ENCODE peak calls at places on chromosome 14, in ten cellular contexts. X, H, E, D, Q, C, R, M, W and I are unnamed samples.

GRCh38 chr14:72653026-72653425 is 240.9 kb downstream of the DPF3 start:
- DNase-seq in X (no peak), H (no peak), E (no peak), D (no peak), Q (no peak), C (no peak), R (no peak), M (no peak), W (no peak), I (no peak)

GRCh38 chr14:92421756-92422155 is 91.8 kb upstream of the RIN3 start:
- DNase-seq in X (no peak), H (no peak), E (no peak), D (no peak), Q (no peak), C (no peak), R (no peak), M (no peak), W (no peak), I (no peak)

GRCh38 chr14:26730929-26731618 is 133.2 kb upstream of the NOVA1 start:
- DNase-seq in X (no peak), H (peak; percentile 39), E (peak; percentile 0), D (no peak), Q (peak; percentile 8), C (no peak), R (peak; percentile 41), M (peak; percentile 1), W (no peak), I (no peak)

GRCh38 chr14:72816287-72816686 is 77.6 kb downstream of the DPF3 start:
- DNase-seq in X (no peak), H (no peak), E (no peak), D (no peak), Q (no peak), C (no peak), R (no peak), M (no peak), W (no peak), I (no peak)

GRCh38 chr14:90140956-90141316 is 79.1 kb downstream of the KCNK13 start:
- DNase-seq in X (no peak), H (peak; percentile 61), E (no peak), D (no peak), Q (no peak), C (no peak), R (no peak), M (peak; percentile 38), W (no peak), I (no peak)

GRCh38 chr14:99468836-99469592 is 11.6 kb downstream of the SETD3 start:
- DNase-seq in X (no peak), H (peak; percentile 74), E (no peak), D (no peak), Q (no peak), C (no peak), R (no peak), M (no peak), W (no peak), I (no peak)

GRCh38 chr14:92513204-92513965 is at the start of gene RIN3:
- DNase-seq in X (peak; percentile 61), H (peak; percentile 48), E (no peak), D (peak; percentile 53), Q (peak; percentile 31), C (peak; percentile 58), R (peak; percentile 72), M (peak; percentile 50), W (peak; percentile 82), I (peak; percentile 88)

GRCh38 chr14:93369393-93370266 is 22.6 kb downstream of the COX8C start:
- DNase-seq in X (no peak), H (no peak), E (peak; percentile 34), D (no peak), Q (no peak), C (no peak), R (no peak), M (no peak), W (no peak), I (no peak)

GRCh38 chr14:61247935-61248334 is 33.2 kb downstream of the TMEM30B start:
- DNase-seq in X (no peak), H (no peak), E (no peak), D (no peak), Q (no peak), C (no peak), R (no peak), M (no peak), W (no peak), I (no peak)

DNA sequence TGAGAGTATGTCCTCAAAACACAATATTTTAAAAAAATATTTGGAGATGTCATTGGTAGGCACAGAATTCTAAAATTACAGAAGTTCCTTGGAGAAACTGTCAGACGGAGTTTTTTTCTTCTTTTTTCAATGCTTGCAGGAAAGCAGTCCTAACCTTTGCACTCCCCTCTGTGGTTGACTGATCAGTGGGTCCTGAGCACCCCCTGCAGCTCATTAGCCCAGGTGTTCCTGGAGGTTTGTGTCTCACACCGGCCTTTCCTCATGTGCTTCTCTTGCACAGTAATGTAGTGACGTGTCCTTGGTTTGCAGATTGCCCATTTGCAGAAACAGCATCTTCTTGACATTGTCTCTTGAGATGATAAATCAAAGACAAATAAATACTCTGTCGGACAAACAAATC is 513.0 kb downstream of the TMEM121 start:
- DNase-seq in X (peak; percentile 29), H (no peak), E (no peak), D (no peak), Q (no peak), C (no peak), R (no peak), M (peak; percentile 35), W (no peak), I (no peak)
- TF ChIP-seq CTCF in X (no peak), H (no peak), E (no peak), D (no peak), Q (no peak), C (no peak), R (no peak), M (no peak), W (no peak), I (no peak)

GRCh38 chr14:68510951-68511726 is 281.7 kb downstream of the ZFP36L1 start:
- DNase-seq in X (no peak), H (no peak), E (no peak), D (no peak), Q (no peak), C (no peak), R (no peak), M (no peak), W (no peak), I (no peak)
- TF ChIP-seq CTCF in X (no peak), H (no peak), E (no peak), D (no peak), Q (no peak), C (no peak), R (no peak), M (no peak), W (no peak), I (no peak)

DNA sequence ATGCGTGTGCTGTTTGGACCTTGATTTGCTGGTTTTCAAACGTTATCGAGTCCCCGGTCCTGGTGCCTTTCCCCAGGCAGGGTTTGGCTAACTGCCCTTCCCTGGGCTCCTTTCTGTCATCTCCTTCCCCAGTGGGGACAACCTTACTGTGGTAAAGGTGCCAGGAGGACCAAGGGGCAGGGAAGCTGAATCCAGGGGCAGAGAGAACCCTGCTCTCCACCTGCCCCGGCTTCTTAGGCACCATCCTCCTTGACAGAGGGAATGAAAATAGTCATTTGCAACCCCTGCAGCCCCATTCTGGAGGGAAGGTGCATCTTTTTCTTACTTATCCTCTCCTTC is 5.0 kb downstream of the CEBPE start:
- DNase-seq in X (no peak), H (no peak), E (no peak), D (no peak), Q (no peak), C (no peak), R (no peak), M (no peak), W (no peak), I (no peak)
- TF ChIP-seq CTCF in X (no peak), H (no peak), E (no peak), D (no peak), Q (no peak), C (no peak), R (no peak), M (no peak), W (no peak), I (no peak)

DNA sequence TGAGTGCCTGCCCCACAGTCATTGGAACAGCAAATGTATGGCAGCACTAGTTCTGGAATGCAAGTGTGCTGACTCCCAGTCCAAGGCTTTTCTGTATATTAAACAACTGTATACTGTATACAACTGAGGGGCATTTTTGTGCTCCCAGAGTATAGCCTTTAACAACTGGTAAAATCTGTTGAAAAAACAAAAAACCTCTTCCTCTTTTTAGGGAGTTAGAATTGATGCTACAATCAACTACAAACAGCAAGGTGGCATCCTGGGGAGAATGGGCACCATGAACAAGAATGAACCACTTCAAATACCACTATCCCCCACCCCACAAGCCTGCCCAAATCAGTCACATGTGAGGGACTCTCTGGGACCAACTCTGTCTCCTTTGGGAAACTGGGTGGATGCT is 7.7 kb downstream of the VTI1B start:
- DNase-seq in X (no peak), H (no peak), E (peak; percentile 15), D (no peak), Q (no peak), C (no peak), R (no peak), M (no peak), W (no peak), I (no peak)
- TF ChIP-seq CTCF in X (no peak), H (no peak), E (no peak), D (no peak), Q (no peak), C (no peak), R (no peak), M (no peak), W (no peak), I (no peak)